ENCODE peak calls at places on chromosomes 7 and 10, in nine cellular contexts. J is H1, U is breast epithelium, A is HCT116, Q is prostate gland, P is upper lobe of left lung, Y is spleen, X is stomach, S is endothelial cell of umbilical vein. V is an unnamed sample.

GRCh38 chr7:104934665-104935064 is 79.3 kb upstream of the KMT2E start:
- DNase-seq in P (no peak), Q (no peak), X (no peak), Y (no peak), J (no peak), A (no peak), S (no peak), U (no peak), V (no peak)

GRCh38 chr7:101943306-101943705 is 125.9 kb downstream of the CUX1 start:
- DNase-seq in Q (no peak), X (no peak), S (no peak), U (no peak), Y (no peak), P (no peak), A (no peak), J (no peak), V (no peak)

GRCh38 chr7:127943541-127944521 is 87.4 kb downstream of the LRRC4 start:
- DNase-seq in S (no peak), X (no peak), U (no peak), J (no peak), A (no peak), P (no peak), Q (no peak), Y (no peak), V (no peak)

GRCh38 chr10:6070647-6071046 is 8.5 kb upstream of the IL2RA start:
- DNase-seq in A (no peak), P (no peak), U (no peak), Q (no peak), J (no peak), Y (no peak), X (no peak), S (no peak), V (no peak)

GRCh38 chr10:31700222-31700621 is 228.4 kb downstream of the ARHGAP12 start:
- DNase-seq in Y (no peak), A (no peak), J (no peak), S (peak), U (no peak), Q (no peak), X (no peak), P (no peak), V (no peak)

GRCh38 chr10:58952162-58952561 is 224.3 kb upstream of the PHYHIPL start:
- DNase-seq in P (no peak), U (no peak), S (no peak), A (no peak), X (no peak), Q (no peak), Y (no peak), J (no peak), V (no peak)

GRCh38 chr10:18359839-18360238 is 219.6 kb downstream of the CACNB2 start:
- DNase-seq in Q (no peak), Y (no peak), P (no peak), X (no peak), U (no peak), S (no peak), A (no peak), J (no peak), V (no peak)

GRCh38 chr10:57017356-57018037 is 656.4 kb upstream of the ZWINT start:
- DNase-seq in X (no peak), U (no peak), A (no peak), S (no peak), J (no peak), Y (peak), P (no peak), Q (no peak), V (no peak)

GRCh38 chr10:103759100-103759781 is 96.1 kb downstream of the SH3PXD2A start:
- DNase-seq in Q (no peak), A (no peak), S (peak), P (peak), J (no peak), U (no peak), Y (no peak), X (no peak), V (no peak)

GRCh38 chr10:25811141-25811685 is 122.8 kb upstream of the MYO3A start:
- DNase-seq in Y (no peak), S (no peak), J (no peak), Q (no peak), P (no peak), U (no peak), X (no peak), A (no peak), V (no peak)

GRCh38 chr10:30688456-30688855 is 58.9 kb upstream of the LYZL2 start:
- DNase-seq in Q (no peak), A (no peak), Y (no peak), U (no peak), X (no peak), P (no peak), S (no peak), J (no peak), V (no peak)

GRCh38 chr10:72007246-72007892 is 43.2 kb downstream of the CHST3 start:
- DNase-seq in P (no peak), Q (no peak), Y (no peak), S (no peak), A (no peak), X (no peak), U (no peak), J (no peak), V (no peak)

GRCh38 chr7:25950488-25951413 is 201.2 kb upstream of the NFE2L3 start:
- DNase-seq in U (peak), Y (peak), X (peak), Q (peak), J (peak), A (peak), S (peak), P (peak), V (peak)

GRCh38 chr7:75776295-75776971 is 4.4 kb upstream of the CCL26 start:
- DNase-seq in J (no peak), Q (no peak), A (no peak), S (no peak), U (no peak), Y (no peak), P (no peak), X (no peak), V (no peak)

GRCh38 chr7:129434172-129434845 is at the start of gene STRIP2:
- DNase-seq in Q (peak), Y (peak), J (peak), U (peak), P (peak), X (peak), S (peak), A (peak), V (peak)
- TF ChIP-seq POLR2AphosphoS5 in Q (peak), Y (no peak), J (peak), U (no peak), P (no peak), X (no peak), S (peak), A (peak), V (no peak)

GRCh38 chr10:1058017-1058416 is 1.8 kb downstream of the WDR37 start:
- DNase-seq in X (no peak), J (no peak), S (no peak), Y (no peak), P (no peak), U (no peak), Q (no peak), A (no peak), V (no peak)
- TF ChIP-seq POLR2A in X (no peak), J (no peak), S (no peak), Y (no peak), P (no peak), U (no peak), Q (no peak), A (no peak), V (no peak)

DNA sequence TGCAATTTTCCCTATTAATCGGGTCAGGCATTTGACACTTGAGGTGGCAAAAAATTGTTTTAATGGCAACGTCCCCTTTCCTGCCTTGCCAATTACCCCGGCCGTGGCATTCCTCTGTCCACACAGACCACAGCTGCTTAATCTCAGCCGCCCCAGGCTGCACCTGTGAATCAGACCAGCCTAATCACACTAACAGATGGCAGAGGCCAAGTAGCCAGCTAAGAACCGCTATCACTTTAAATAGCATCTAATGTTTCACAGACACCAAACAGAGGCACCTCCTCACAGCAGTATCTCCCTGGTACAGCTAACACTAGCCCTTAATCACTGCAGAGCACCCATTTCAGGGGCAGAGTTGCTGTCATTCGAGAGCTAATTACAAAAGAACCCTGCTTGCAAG is 38.9 kb downstream of the FGFR2 start:
- DNase-seq in S (no peak), Q (no peak), P (no peak), X (no peak), Y (no peak), A (no peak), J (no peak), U (no peak), V (no peak)
- TF ChIP-seq POLR2AphosphoS5 in S (no peak), Q (no peak), P (no peak), X (peak), Y (no peak), A (no peak), J (no peak), U (no peak), V (no peak)

GRCh38 chr7:6016653-6016966 is 7.5 kb downstream of the AIMP2 start:
- DNase-seq in U (no peak), A (no peak), S (no peak), Q (no peak), X (no peak), P (no peak), J (no peak), Y (no peak), V (no peak)

GRCh38 chr7:6012355-6013104 is 3.5 kb downstream of the AIMP2 start:
- DNase-seq in P (peak), Y (no peak), S (no peak), Q (no peak), A (no peak), X (peak), U (no peak), J (no peak), V (no peak)

GRCh38 chr7:6011541-6011940 is 2.5 kb downstream of the AIMP2 start:
- DNase-seq in Y (no peak), S (no peak), J (no peak), P (no peak), A (no peak), Q (no peak), U (no peak), X (no peak), V (no peak)

GRCh38 chr7:6015917-6016652 is 7.0 kb downstream of the AIMP2 start:
- DNase-seq in Y (no peak), U (peak), X (peak), P (peak), S (no peak), J (no peak), A (no peak), Q (peak), V (no peak)
- TF ChIP-seq POLR2A in Y (no peak), U (no peak), X (no peak), P (peak), S (no peak), J (no peak), A (no peak), Q (no peak), V (no peak)

GRCh38 chr7:6156734-6157133 is 115.7 kb downstream of the CYTH3 start:
- DNase-seq in S (no peak), U (no peak), P (no peak), X (no peak), J (no peak), Q (no peak), Y (no peak), A (no peak), V (no peak)
- TF ChIP-seq POLR2AphosphoS5 in S (no peak), U (no peak), P (no peak), X (no peak), J (no peak), Q (no peak), Y (no peak), A (no peak), V (no peak)

GRCh38 chr10:32980558-32981468 is 22.8 kb upstream of the ITGB1 start:
- DNase-seq in X (peak), S (peak), Y (peak), Q (peak), P (peak), J (peak), A (peak), U (peak), V (peak)
- TF ChIP-seq POLR2A in X (peak), S (peak), Y (peak), Q (peak), P (peak), J (no peak), A (no peak), U (no peak), V (no peak)

GRCh38 chr7:158779061-158779992 is 50.0 kb downstream of the ESYT2 start:
- DNase-seq in S (peak), Y (no peak), P (peak), J (peak), A (no peak), X (peak), U (no peak), Q (peak), V (no peak)

GRCh38 chr7:158776474-158776873 is 52.8 kb downstream of the ESYT2 start:
- DNase-seq in P (no peak), X (no peak), A (no peak), S (no peak), Q (no peak), U (no peak), J (peak), Y (no peak), V (no peak)

GRCh38 chr7:158777793-158778192 is 51.5 kb downstream of the ESYT2 start:
- DNase-seq in J (no peak), X (no peak), S (no peak), A (no peak), Q (no peak), Y (no peak), U (no peak), P (no peak), V (no peak)

GRCh38 chr7:158781217-158781975 is 47.9 kb downstream of the ESYT2 start:
- DNase-seq in A (no peak), S (no peak), X (no peak), Y (no peak), P (no peak), U (no peak), Q (no peak), J (no peak), V (no peak)

DNA sequence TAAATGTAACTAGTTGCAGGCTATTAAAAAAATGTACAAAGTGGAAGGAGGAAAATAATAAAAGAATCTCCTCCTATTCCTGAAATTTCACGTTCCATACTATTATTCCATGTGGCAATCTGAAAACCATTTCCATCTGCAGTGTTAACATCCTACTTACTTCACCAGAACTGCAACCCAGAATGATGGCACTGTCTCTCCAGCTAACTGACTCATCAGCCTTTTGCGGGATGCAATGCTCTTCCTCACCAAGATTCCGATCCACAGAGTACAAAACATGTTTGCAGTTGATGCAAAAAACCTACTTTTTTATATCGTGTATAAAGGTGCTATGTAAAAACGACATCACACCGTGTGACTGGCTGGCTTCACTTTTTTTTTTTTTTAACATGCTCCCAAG is 50.8 kb downstream of the ESYT2 start:
- DNase-seq in J (no peak), U (no peak), P (no peak), Q (no peak), X (no peak), A (no peak), S (no peak), Y (no peak), V (no peak)
- TF ChIP-seq POLR2AphosphoS5 in J (no peak), U (no peak), P (no peak), Q (no peak), X (no peak), A (no peak), S (no peak), Y (no peak), V (no peak)

GRCh38 chr10:124418726-124419501 is at the start of gene OAT:
- DNase-seq in Q (peak), P (peak), A (peak), U (peak), J (peak), X (peak), S (peak), Y (peak), V (peak)
- TF ChIP-seq POLR2A in Q (peak), P (peak), A (peak), U (peak), J (peak), X (peak), S (peak), Y (peak), V (peak)

GRCh38 chr10:119642556-119643111 is 8.5 kb upstream of the BAG3 start:
- DNase-seq in Y (no peak), U (no peak), P (no peak), X (no peak), A (no peak), J (no peak), Q (no peak), S (no peak), V (no peak)

GRCh38 chr10:119640384-119640783 is 10.8 kb upstream of the BAG3 start:
- DNase-seq in S (no peak), Y (peak), Q (no peak), J (no peak), X (no peak), P (no peak), U (no peak), A (no peak), V (no peak)

GRCh38 chr10:119638982-119639381 is 12.2 kb upstream of the BAG3 start:
- DNase-seq in J (no peak), S (no peak), U (no peak), A (no peak), Y (no peak), X (no peak), Q (no peak), P (no peak), V (no peak)

GRCh38 chr10:119643306-119644214 is 7.6 kb upstream of the BAG3 start:
- DNase-seq in S (no peak), Q (no peak), P (no peak), Y (peak), X (no peak), A (no peak), U (no peak), J (no peak), V (no peak)

GRCh38 chr10:119640875-119641526 is 10.2 kb upstream of the BAG3 start:
- DNase-seq in S (no peak), A (no peak), X (no peak), U (no peak), Q (no peak), Y (peak), J (no peak), P (no peak), V (no peak)
- TF ChIP-seq POLR2AphosphoS5 in S (no peak), A (no peak), X (no peak), U (no peak), Q (no peak), Y (no peak), J (no peak), P (no peak), V (no peak)

DNA sequence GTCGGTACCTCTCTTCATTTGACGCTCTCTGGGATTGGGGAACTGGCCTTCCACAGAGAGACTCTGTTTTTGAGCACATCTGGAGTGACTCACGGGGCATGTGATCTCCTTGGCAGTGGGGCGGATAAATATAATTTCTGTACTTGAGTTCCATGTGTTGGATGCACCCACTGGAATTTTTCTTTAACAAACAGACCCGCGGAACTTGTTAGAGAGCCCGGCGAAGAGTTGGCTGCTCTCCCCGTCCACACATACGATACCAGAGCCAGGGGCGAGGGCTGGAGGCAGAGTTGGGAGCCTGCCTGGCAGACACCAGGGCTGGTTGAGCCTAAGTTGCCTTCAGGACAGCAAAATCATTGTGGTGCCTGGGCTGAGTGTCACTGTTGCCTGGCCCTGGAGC is at the start of gene FAM180A:
- DNase-seq in X (no peak), Q (peak), P (no peak), U (peak), A (no peak), S (no peak), Y (no peak), J (no peak), V (no peak)
- TF ChIP-seq POLR2A in X (no peak), Q (no peak), P (no peak), U (no peak), A (no peak), S (no peak), Y (no peak), J (no peak), V (no peak)

V was measured in GM12891.